ENCODE peak calls at places on chromosomes 6 and 20, in six cellular contexts. G is sigmoid colon, J is stomach, E is ovary, V is A549, D is suprapubic skin. F is an unnamed sample.

GRCh38 chr20:49811825-49812462 is 684 bp upstream of the SLC9A8 start:
- DNase-seq in E (peak), D (no peak), G (no peak), J (no peak), V (no peak), F (no peak)

GRCh38 chr6:88490865-88491264 is 324.7 kb upstream of the CNR1 start:
- DNase-seq in V (no peak), D (no peak), J (no peak), G (no peak), E (no peak), F (no peak)

GRCh38 chr6:170208171-170208601 is 82.7 kb downstream of the DLL1 start:
- DNase-seq in J (peak), D (peak), V (no peak), E (no peak), G (no peak), F (no peak)

GRCh38 chr6:11814819-11815218 is 36.2 kb upstream of the ADTRP start:
- DNase-seq in D (no peak), G (no peak), J (no peak), V (no peak), E (no peak), F (no peak)

GRCh38 chr20:45358282-45359068 is 4.5 kb upstream of the SYS1 start:
- DNase-seq in V (no peak), E (peak), D (peak), G (peak), J (peak), F (peak)

GRCh38 chr20:6122873-6123649 is at the start of gene FERMT1:
- DNase-seq in J (peak), V (peak), D (no peak), G (peak), E (peak), F (peak)

GRCh38 chr20:63893999-63894357 is 948 bp upstream of the DNAJC5 start:
- DNase-seq in D (no peak), E (no peak), J (no peak), V (no peak), G (no peak), F (no peak)

GRCh38 chr20:23419657-23419994 is 1.7 kb downstream of the NAPB start:
- DNase-seq in E (no peak), G (no peak), J (no peak), D (no peak), V (no peak), F (no peak)

GRCh38 chr6:144417686-144418085 is 132.6 kb downstream of the UTRN start:
- DNase-seq in J (no peak), D (no peak), G (no peak), E (no peak), V (no peak), F (no peak)

GRCh38 chr20:9407805-9408421 is 106.5 kb upstream of the LAMP5 start:
- DNase-seq in V (peak), E (peak), J (peak), G (no peak), D (no peak), F (no peak)

GRCh38 chr6:162973141-162973872 is 245.5 kb downstream of the PACRG start:
- DNase-seq in J (no peak), G (no peak), V (no peak), E (no peak), D (no peak), F (no peak)

GRCh38 chr6:111530218-111530617 is 47.2 kb upstream of the REV3L start:
- DNase-seq in D (no peak), V (no peak), J (no peak), E (no peak), G (no peak), F (no peak)

GRCh38 chr6:150766201-150766997 is 99.1 kb upstream of the MTHFD1L start:
- DNase-seq in V (no peak), G (no peak), D (no peak), J (no peak), E (peak), F (no peak)

GRCh38 chr6:118652051-118652699 is 784 bp upstream of the CEP85L start:
- DNase-seq in E (no peak), D (no peak), G (no peak), V (no peak), J (no peak), F (no peak)

GRCh38 chr6:122696853-122697252 is 82.7 kb upstream of the FABP7 start:
- DNase-seq in G (no peak), E (no peak), V (no peak), D (no peak), J (no peak), F (no peak)

GRCh38 chr6:154402081-154402780 is 45.6 kb upstream of the IPCEF1 start:
- DNase-seq in J (no peak), E (no peak), V (no peak), D (no peak), G (no peak), F (no peak)

GRCh38 chr6:113301651-113302050 is 555.5 kb upstream of the MARCKS start:
- DNase-seq in E (no peak), J (no peak), G (no peak), V (no peak), D (no peak), F (no peak)

GRCh38 chr20:44576297-44576696 is 6.1 kb upstream of the PKIG start:
- DNase-seq in V (no peak), D (no peak), J (no peak), G (no peak), E (no peak), F (no peak)

GRCh38 chr20:57867181-57867803 is 157.5 kb upstream of the PMEPA1 start:
- DNase-seq in D (no peak), V (no peak), J (no peak), G (peak), E (no peak), F (no peak)

GRCh38 chr20:2822073-2822472 is 5.9 kb downstream of the TMEM239 start:
- DNase-seq in D (peak), V (no peak), E (peak), J (no peak), G (no peak), F (no peak)

GRCh38 chr6:39062014-39062740 is 13.6 kb downstream of the GLP1R start:
- DNase-seq in D (no peak), V (no peak), G (no peak), J (no peak), E (no peak), F (no peak)

GRCh38 chr6:26205625-26206574 is 118.7 kb downstream of the HFE start:
- DNase-seq in E (no peak), J (no peak), D (no peak), V (peak), G (no peak), F (no peak)

GRCh38 chr6:2862712-2863174 is 21.1 kb upstream of the SERPINB1 start:
- DNase-seq in D (no peak), J (no peak), G (no peak), E (no peak), V (no peak), F (no peak)

GRCh38 chr6:148831064-148831463 is 84.2 kb downstream of the UST start:
- DNase-seq in J (no peak), D (no peak), E (no peak), V (no peak), G (no peak), F (no peak)

GRCh38 chr20:51725584-51726176 is 42.5 kb downstream of the ATP9A start:
- DNase-seq in G (no peak), D (no peak), E (no peak), V (no peak), J (no peak), F (no peak)

GRCh38 chr6:47663462-47664216 is 34.7 kb upstream of the ADGRF4 start:
- DNase-seq in E (no peak), D (no peak), G (no peak), V (no peak), J (no peak), F (no peak)

GRCh38 chr6:30000156-30000791 is 57.9 kb downstream of the HLA-A start:
- DNase-seq in E (no peak), J (no peak), G (no peak), V (no peak), D (no peak), F (no peak)

GRCh38 chr6:25504661-25505060 is 147.4 kb upstream of the SCGN start:
- DNase-seq in G (no peak), V (no peak), J (no peak), E (no peak), D (no peak), F (no peak)

GRCh38 chr20:20780127-20780822 is 67.8 kb upstream of the RALGAPA2 start:
- DNase-seq in V (no peak), D (peak), E (peak), G (peak), J (peak), F (peak)

GRCh38 chr6:83707829-83708545 is 914 bp downstream of the SNAP91 start:
- DNase-seq in J (no peak), G (peak), D (no peak), E (peak), V (no peak), F (no peak)

GRCh38 chr20:1242530-1242929 is 16.7 kb downstream of the RAD21L1 start:
- DNase-seq in D (no peak), E (no peak), J (no peak), G (no peak), V (no peak), F (no peak)

GRCh38 chr6:44053760-44054556 is 73.3 kb downstream of the MRPL14 start:
- DNase-seq in J (no peak), D (no peak), V (no peak), G (no peak), E (no peak), F (no peak)

GRCh38 chr20:37777556-37777955 is 83.7 kb downstream of the CTNNBL1 start:
- DNase-seq in G (no peak), J (no peak), E (no peak), D (no peak), V (no peak), F (no peak)

GRCh38 chr6:25253371-25253770 is 25.8 kb upstream of the CARMIL1 start:
- DNase-seq in E (no peak), D (no peak), J (no peak), G (no peak), V (no peak), F (no peak)

GRCh38 chr6:125746731-125747588 is 2.5 kb upstream of the HEY2 start:
- DNase-seq in V (no peak), G (peak), D (peak), E (peak), J (peak), F (peak)

GRCh38 chr6:142501795-142502194 is 200.0 kb downstream of the ADGRG6 start:
- DNase-seq in J (no peak), E (no peak), V (no peak), G (no peak), D (no peak), F (no peak)

GRCh38 chr20:5971203-5971602 is 20.8 kb downstream of the MCM8 start:
- DNase-seq in D (no peak), J (no peak), E (no peak), V (no peak), G (no peak), F (no peak)

DNA sequence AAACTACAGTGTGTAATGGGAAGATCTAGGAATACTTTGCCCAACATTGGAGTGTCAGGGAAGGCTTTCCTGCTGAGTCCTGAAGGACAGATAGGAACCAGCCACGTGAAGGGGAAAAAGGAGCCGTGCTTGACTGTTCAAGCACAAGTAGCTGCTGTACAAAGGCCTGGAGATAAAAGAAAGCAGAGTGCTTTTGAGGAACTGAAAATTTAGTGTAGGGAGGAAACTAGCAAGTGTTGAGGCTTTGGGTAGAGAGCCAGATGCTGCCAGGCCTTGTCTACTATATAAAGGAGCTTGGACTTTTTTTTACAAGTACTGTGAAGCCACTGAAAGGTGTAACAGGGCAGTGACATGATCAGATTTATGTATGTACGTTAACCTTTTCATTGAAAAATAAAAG is 39.0 kb downstream of the DSE start:
- DNase-seq in V (no peak), D (no peak), G (no peak), J (no peak), E (no peak), F (no peak)
- TF ChIP-seq EP300 in V (no peak), D (no peak), G (no peak), J (no peak), E (no peak), F (no peak)

DNA sequence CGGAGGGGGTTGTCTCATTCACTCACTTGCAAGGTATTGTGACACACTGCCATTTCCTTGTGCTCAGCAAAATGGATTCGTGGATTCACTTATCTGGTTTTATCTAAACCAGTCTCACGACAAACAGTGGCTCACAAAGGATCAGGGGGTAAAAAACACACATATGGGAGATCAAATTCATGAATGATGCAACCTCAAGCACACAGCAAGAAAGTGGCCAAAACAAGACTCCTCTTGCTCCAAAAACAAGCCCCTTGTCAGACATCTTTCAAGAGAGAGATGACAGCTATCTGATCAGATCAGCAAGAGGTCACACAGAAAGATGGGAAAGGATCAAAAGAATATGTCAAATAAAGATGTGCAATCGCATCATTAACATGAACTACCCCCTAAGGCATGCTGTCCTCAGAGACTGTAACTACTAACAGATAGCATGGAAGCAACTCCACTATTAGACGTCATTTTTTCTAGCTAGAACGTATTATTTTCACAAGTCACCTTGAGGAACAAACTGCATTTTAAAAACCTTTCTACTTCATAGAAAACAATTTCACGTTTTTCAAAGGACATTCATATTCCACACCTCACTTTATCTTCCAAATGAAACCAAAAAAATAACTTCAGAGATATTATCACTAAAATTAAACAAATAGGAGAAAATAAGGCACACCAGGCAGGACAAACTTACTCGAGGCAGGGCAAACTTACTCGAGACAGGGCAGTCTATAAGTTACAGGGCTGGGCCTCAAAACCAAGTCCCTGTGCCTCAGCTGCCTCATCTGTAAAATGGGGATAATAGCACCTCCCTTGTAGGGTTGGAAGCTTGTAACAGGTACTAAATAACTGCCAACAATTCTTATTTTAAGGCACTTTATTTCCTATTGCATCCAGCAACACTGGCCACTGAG is 122.3 kb downstream of the PREX1 start:
- DNase-seq in J (no peak), V (no peak), E (no peak), D (no peak), G (peak), F (no peak)
- TF ChIP-seq EP300 in J (no peak), V (no peak), E (no peak), D (no peak), G (no peak), F (no peak)

DNA sequence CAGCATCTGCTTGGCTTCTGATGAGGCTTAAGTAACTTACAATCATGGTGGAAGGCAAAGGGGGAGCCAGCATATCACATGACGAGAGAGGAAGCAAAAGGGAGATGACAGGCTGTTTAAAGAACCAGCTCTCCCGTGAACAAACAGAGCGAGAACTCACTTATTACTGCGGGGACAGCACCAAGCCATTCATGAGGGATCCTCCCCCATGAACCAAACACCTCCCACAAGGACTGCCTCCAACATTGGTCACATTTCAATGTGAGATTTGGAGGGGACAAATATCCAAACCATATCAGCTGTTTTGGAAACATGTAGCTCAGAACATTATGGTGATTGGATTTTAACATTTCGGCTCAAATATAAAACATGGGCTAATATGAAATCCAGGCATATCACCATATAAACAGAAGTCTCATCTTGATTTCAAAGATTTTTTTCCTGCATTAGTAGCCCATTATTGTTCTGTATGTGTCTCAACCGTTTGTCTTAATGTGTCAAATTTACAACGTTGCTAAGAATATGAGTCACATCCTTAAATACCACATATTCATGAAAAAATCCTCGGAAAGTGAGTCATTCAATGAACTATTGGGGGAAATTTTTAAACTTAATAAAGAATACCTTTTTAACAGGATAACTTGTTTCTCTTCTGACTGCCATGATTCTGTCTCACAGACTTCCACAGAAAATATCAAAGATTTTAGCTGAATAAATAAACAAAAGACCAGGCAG is 894.3 kb downstream of the TFAP2A start:
- DNase-seq in V (no peak), E (no peak), G (no peak), D (no peak), J (no peak), F (no peak)
- TF ChIP-seq EP300 in V (no peak), E (no peak), G (no peak), D (no peak), J (no peak), F (no peak)

GRCh38 chr6:77548662-77549366 is 85.5 kb upstream of the HTR1B start:
- DNase-seq in V (no peak), G (no peak), J (no peak), E (no peak), D (no peak), F (no peak)
- TF ChIP-seq EP300 in V (no peak), G (no peak), J (no peak), E (no peak), D (no peak), F (no peak)